ENCODE peak calls at places on chromosomes 6 and 20, in eight cellular contexts. A is amniotic stem cell; Q is HFF-Myc; L is left colon; V is WTC11; C is stromal cell of bone marrow; S is iris pigment epithelial cell; X is activated CD4-positive, alpha-beta T cell treated with anti-CD3 and anti-CD28 coated beads, Interleukin-2, amount 10 ng/mL, durations not matched to agents 7 days and 5 days. W is an unnamed sample.

GRCh38 chr6:148608211-148608951 is 138.4 kb upstream of the UST start:
- DNase-seq in X (no peak), A (no peak), S (peak; percentile 25), C (no peak), V (no peak), Q (no peak), L (no peak), W (no peak)

GRCh38 chr20:31452575-31452974 is 12.1 kb downstream of the DEFB123 start:
- DNase-seq in S (no peak), C (peak; percentile 16), V (no peak), L (no peak), A (no peak), X (no peak), Q (no peak), W (no peak)

GRCh38 chr6:46755867-46756266 is 9.1 kb downstream of the ANKRD66 start:
- DNase-seq in X (no peak), Q (no peak), V (no peak), L (no peak), S (no peak), C (no peak), A (no peak), W (no peak)

GRCh38 chr20:53582574-53583351 is 10.9 kb downstream of the ZNF217 start:
- DNase-seq in V (no peak), C (peak; percentile 97), L (no peak), Q (no peak), X (peak; percentile 42), S (peak; percentile 97), A (peak; percentile 60), W (no peak)

GRCh38 chr6:46511320-46511719 is 20.1 kb upstream of the RCAN2 start:
- DNase-seq in V (no peak), C (no peak), S (no peak), L (no peak), X (no peak), Q (no peak), A (no peak), W (no peak)

GRCh38 chr6:166786704-166787293 is 159.7 kb upstream of the RPS6KA2 start:
- DNase-seq in C (peak; percentile 50), V (no peak), Q (peak; percentile 44), L (no peak), S (peak; percentile 65), A (peak; percentile 68), X (peak; percentile 52), W (no peak)

GRCh38 chr20:62804632-62805364 is at the start of gene OGFR:
- DNase-seq in X (peak; percentile 80), C (no peak), L (no peak), A (peak; percentile 21), S (peak; percentile 54), Q (no peak), V (peak; percentile 63), W (no peak)

GRCh38 chr6:168309183-168309582 is 10.4 kb downstream of the DACT2 start:
- DNase-seq in X (no peak), C (no peak), A (no peak), V (no peak), S (no peak), Q (no peak), L (no peak), W (no peak)

GRCh38 chr6:106324726-106325335 is 729 bp downstream of the ATG5 start:
- DNase-seq in V (no peak), S (peak; percentile 42), L (no peak), C (no peak), Q (no peak), A (no peak), X (no peak), W (no peak)

GRCh38 chr6:153965996-153966395 is 73.0 kb upstream of the OPRM1 start:
- DNase-seq in Q (no peak), C (no peak), X (no peak), A (no peak), S (peak; percentile 75), V (no peak), L (no peak), W (no peak)

GRCh38 chr20:50762045-50762422 is 30.7 kb downstream of the PARD6B start:
- DNase-seq in X (no peak), S (peak; percentile 16), V (no peak), A (no peak), Q (no peak), C (no peak), L (no peak), W (no peak)

GRCh38 chr20:37727957-37728634 is 34.3 kb downstream of the CTNNBL1 start:
- DNase-seq in L (no peak), Q (no peak), V (no peak), A (no peak), C (no peak), X (no peak), S (peak; percentile 50), W (no peak)

GRCh38 chr6:93407186-93407585 is 12.2 kb downstream of the EPHA7 start:
- DNase-seq in A (no peak), X (no peak), C (no peak), S (peak; percentile 50), Q (no peak), V (no peak), L (no peak), W (no peak)

GRCh38 chr20:40703981-40704530 is 15.0 kb upstream of the MAFB start:
- DNase-seq in S (no peak), A (no peak), C (no peak), V (no peak), L (no peak), X (no peak), Q (no peak), W (no peak)

GRCh38 chr20:61513124-61514017 is 261.3 kb downstream of the CDH4 start:
- DNase-seq in S (no peak), X (no peak), L (no peak), V (no peak), C (no peak), A (no peak), Q (no peak), W (no peak)

GRCh38 chr20:2800590-2801458 is at the start of gene CPXM1:
- DNase-seq in V (peak; percentile 77), C (no peak), S (no peak), X (no peak), L (no peak), A (no peak), Q (no peak), W (no peak)

GRCh38 chr6:30490031-30490876 is 945 bp downstream of the HLA-E start:
- DNase-seq in X (peak; percentile 86), V (peak; percentile 77), L (peak; percentile 75), A (no peak), C (no peak), Q (no peak), S (peak; percentile 69), W (no peak)

GRCh38 chr20:4165984-4166725 is 150.8 kb upstream of the RNF24 start:
- DNase-seq in L (no peak), Q (no peak), C (no peak), X (no peak), V (no peak), S (no peak), A (no peak), W (no peak)

GRCh38 chr20:12068146-12068545 is 150.5 kb downstream of the BTBD3 start:
- DNase-seq in Q (no peak), A (no peak), V (no peak), L (no peak), X (no peak), S (peak; percentile 36), C (no peak), W (no peak)

GRCh38 chr20:24676978-24677370 is 207.5 kb downstream of the SYNDIG1 start:
- DNase-seq in C (no peak), A (no peak), V (no peak), L (no peak), Q (no peak), S (no peak), X (no peak), W (peak; percentile 20)

GRCh38 chr6:138869343-138869742 is 73.5 kb downstream of the ECT2L start:
- DNase-seq in L (no peak), X (no peak), Q (no peak), V (no peak), S (no peak), C (no peak), A (no peak), W (no peak)

GRCh38 chr6:147207851-147208754 is 3.9 kb downstream of the STXBP5 start:
- DNase-seq in A (no peak), C (no peak), S (no peak), V (no peak), L (no peak), Q (no peak), X (no peak), W (no peak)

GRCh38 chr6:15207923-15208322 is 37.9 kb upstream of the JARID2 start:
- DNase-seq in L (no peak), Q (no peak), A (no peak), S (peak; percentile 7), C (peak; percentile 72), V (no peak), X (no peak), W (peak; percentile 10)

GRCh38 chr6:116476021-116476678 is 15.0 kb downstream of the CALHM6 start:
- DNase-seq in S (peak; percentile 40), L (no peak), A (no peak), Q (peak; percentile 17), X (peak; percentile 68), C (no peak), V (no peak), W (no peak)

GRCh38 chr6:64280569-64280968 is 645.0 kb downstream of the PHF3 start:
- DNase-seq in X (no peak), S (peak; percentile 36), Q (no peak), L (no peak), A (no peak), C (no peak), V (peak; percentile 15), W (no peak)

GRCh38 chr20:41279546-41280225 is 37.8 kb downstream of the ZHX3 start:
- DNase-seq in V (no peak), S (peak; percentile 47), X (no peak), L (no peak), A (no peak), C (no peak), Q (no peak), W (no peak)